ENCODE peak calls at places on chromosome 3, in nine cellular contexts. S is activated gamma-delta T cell treated with Interleukin-2 at 50 U/mL for 16 hours; L is activated CD4-positive, alpha-beta T cell treated with anti-CD3 and anti-CD28 coated beads for 48 hours; K is NCI-H1105; Q is naive thymus-derived CD8-positive, alpha-beta T cell; Y is brain microvascular endothelial cell; D is effector memory CD4-positive, alpha-beta T cell; I is body of pancreas; U is OCI-LY7. E is an unnamed sample.

GRCh38 chr3:172562881-172563835 is 39.9 kb upstream of the TNFSF10 start:
- DNase-seq in U (no peak), K (no peak), D (no peak), Q (no peak), Y (peak), I (no peak), S (no peak), L (peak), E (peak)

GRCh38 chr3:55180936-55181535 is 253.2 kb upstream of the LRTM1 start:
- DNase-seq in Q (no peak), Y (peak), D (no peak), I (peak), L (peak), S (no peak), U (peak), K (peak), E (peak)

GRCh38 chr3:189953551-189953950 is 167.1 kb downstream of the P3H2 start:
- DNase-seq in I (no peak), L (no peak), Q (no peak), D (no peak), S (no peak), K (no peak), U (no peak), Y (no peak), E (no peak)

GRCh38 chr3:123536153-123536895 is 48.5 kb downstream of the HACD2 start:
- DNase-seq in I (no peak), S (no peak), Q (no peak), D (no peak), K (no peak), L (no peak), Y (no peak), U (no peak), E (no peak)

GRCh38 chr3:179852117-179852886 is 184.4 kb downstream of the PEX5L start:
- DNase-seq in S (no peak), L (no peak), D (no peak), Q (no peak), Y (peak), K (no peak), I (no peak), U (no peak), E (no peak)

GRCh38 chr3:56939759-56940323 is 120.6 kb upstream of the SPATA12 start:
- DNase-seq in Q (no peak), L (no peak), S (no peak), Y (no peak), K (no peak), I (no peak), D (no peak), U (no peak), E (no peak)

GRCh38 chr3:58965870-58966269 is 84.0 kb downstream of the CFAP20DC start:
- DNase-seq in U (no peak), S (no peak), D (no peak), Q (no peak), Y (no peak), K (no peak), L (no peak), I (no peak), E (no peak)

GRCh38 chr3:151371531-151371930 is 13.0 kb downstream of the P2RY12 start:
- DNase-seq in U (no peak), L (no peak), I (no peak), Q (no peak), Y (no peak), S (no peak), D (no peak), K (no peak), E (no peak)

GRCh38 chr3:159182961-159183360 is 381.1 kb downstream of the MFSD1 start:
- DNase-seq in K (no peak), D (no peak), U (no peak), S (no peak), I (no peak), L (no peak), Q (no peak), Y (no peak), E (no peak)

GRCh38 chr3:127720161-127720823 is 47.5 kb downstream of the ABTB1 start:
- DNase-seq in L (no peak), K (no peak), I (peak), S (no peak), Y (no peak), Q (no peak), U (no peak), D (no peak), E (no peak)

GRCh38 chr3:45088959-45089358 is 57.2 kb downstream of the CDCP1 start:
- DNase-seq in I (peak), U (no peak), S (no peak), L (peak), Q (no peak), D (no peak), K (no peak), Y (no peak), E (no peak)

GRCh38 chr3:160616721-160617120 is 51.4 kb upstream of the KPNA4 start:
- DNase-seq in U (no peak), S (no peak), K (no peak), Y (peak), Q (no peak), I (no peak), D (no peak), L (no peak), E (peak)

E was measured in Calu3.